ENCODE peak calls at places on chromosomes 11 and 22, in ten cellular contexts. A is AG04450, P is GM04504, D is EL, G is HT-29, I is epithelial cell of esophagus, Z is transverse colon, Q is AG09319, N is HS-27A, J is fibroblast of lung. X is an unnamed sample.

GRCh38 chr11:1924121-1924520 is 4.6 kb downstream of the TNNT3 start:
- DNase-seq in P (no peak), I (peak; percentile 71), Q (no peak), J (no peak), D (no peak), G (no peak), N (no peak), A (no peak), Z (no peak), X (no peak)

GRCh38 chr22:35173655-35174054 is 83.6 kb upstream of the HMGXB4 start:
- DNase-seq in A (no peak), I (no peak), Q (no peak), D (no peak), Z (no peak), P (no peak), G (no peak), J (no peak), N (no peak), X (no peak)

GRCh38 chr11:85634747-85635146 is 6.4 kb downstream of the TMEM126B start:
- DNase-seq in Z (no peak), A (no peak), D (no peak), P (no peak), G (no peak), I (no peak), Q (no peak), J (no peak), N (no peak), X (no peak)

GRCh38 chr11:76783901-76784813 is 1.0 kb downstream of the TSKU start:
- DNase-seq in Z (peak; percentile 45), G (peak; percentile 79), P (no peak), A (no peak), Q (no peak), D (peak; percentile 82), N (peak; percentile 30), I (peak; percentile 84), J (peak; percentile 88), X (peak; percentile 86)

GRCh38 chr11:73995247-73995646 is 12.6 kb upstream of the UCP2 start:
- DNase-seq in G (no peak), Z (no peak), D (no peak), J (no peak), N (no peak), A (no peak), I (no peak), Q (no peak), P (no peak), X (no peak)

GRCh38 chr11:71330349-71330748 is 78.0 kb upstream of the SHANK2 start:
- DNase-seq in Q (no peak), P (no peak), J (no peak), N (no peak), A (no peak), Z (no peak), D (no peak), G (no peak), I (no peak), X (no peak)

GRCh38 chr22:48477031-48477721 is 1350.5 kb downstream of the BRD1 start:
- DNase-seq in Z (no peak), I (no peak), G (no peak), N (no peak), Q (no peak), J (no peak), D (no peak), P (no peak), A (no peak), X (no peak)

GRCh38 chr11:85843929-85844328 is 11.3 kb upstream of the CCDC83 start:
- DNase-seq in Q (no peak), N (no peak), Z (no peak), J (no peak), D (no peak), P (no peak), I (no peak), G (no peak), A (no peak), X (no peak)

GRCh38 chr11:104776501-104777170 is 121.6 kb downstream of the CASP12 start:
- DNase-seq in A (no peak), I (peak; percentile 93), J (peak; percentile 36), G (peak; percentile 14), D (peak; percentile 14), N (no peak), Q (no peak), P (no peak), Z (no peak), X (no peak)

GRCh38 chr11:69702239-69702668 is 1.6 kb downstream of the FGF19 start:
- DNase-seq in I (no peak), Q (no peak), Z (no peak), G (peak; percentile 64), D (no peak), N (no peak), P (no peak), A (no peak), J (no peak), X (no peak)

GRCh38 chr11:126601550-126602215 is 246.2 kb downstream of the ST3GAL4 start:
- DNase-seq in N (no peak), G (no peak), Z (no peak), Q (no peak), I (no peak), P (no peak), D (no peak), J (no peak), A (no peak), X (no peak)

GRCh38 chr11:2139691-2140337 is 625 bp upstream of the IGF2 start:
- DNase-seq in I (peak; percentile 21), J (no peak), N (no peak), A (no peak), Q (no peak), D (no peak), Z (no peak), P (no peak), G (no peak), X (peak; percentile 49)

GRCh38 chr11:132898676-132899075 is 633.6 kb downstream of the OPCML start:
- DNase-seq in I (no peak), A (no peak), Z (no peak), Q (no peak), J (peak; percentile 24), D (no peak), P (no peak), G (no peak), N (no peak), X (no peak)

GRCh38 chr11:44361883-44362282 is 51.9 kb upstream of the ALX4 start:
- DNase-seq in Q (peak; percentile 14), A (no peak), Z (no peak), G (no peak), P (no peak), I (no peak), D (peak; percentile 8), J (no peak), N (no peak), X (peak; percentile 80)

GRCh38 chr11:120702656-120703055 is 191.1 kb downstream of the GRIK4 start:
- DNase-seq in N (no peak), Z (no peak), A (no peak), D (no peak), Q (no peak), G (no peak), P (no peak), I (no peak), J (no peak), X (no peak)

GRCh38 chr11:128291043-128291442 is 296.3 kb downstream of the ETS1 start:
- DNase-seq in I (no peak), N (no peak), Q (no peak), G (no peak), Z (no peak), P (no peak), A (no peak), D (no peak), J (no peak), X (no peak)

GRCh38 chr22:46070722-46071450 is 79.4 kb upstream of the PPARA start:
- DNase-seq in Z (peak; percentile 68), G (peak; percentile 51), A (no peak), J (peak; percentile 64), I (peak; percentile 76), P (peak; percentile 46), D (peak; percentile 78), Q (no peak), N (peak; percentile 22), X (peak; percentile 87)

X was measured in adipocyte.